ENCODE peak calls at places on chromosome 11, in four cellular contexts. G is SK-N-SH, I is WTC11, F is H1. D is an unnamed sample.

GRCh38 chr11:78338138-78338537 is 79.5 kb downstream of the GAB2 start:
- DNase-seq in G (no peak), I (no peak), F (no peak), D (peak)

GRCh38 chr11:2296913-2297622 is 4.7 kb downstream of the C11orf21 start:
- DNase-seq in G (no peak), I (no peak), F (no peak), D (no peak)

GRCh38 chr11:34284836-34285235 is 73.0 kb downstream of the ABTB2 start:
- DNase-seq in G (peak), I (no peak), F (no peak), D (no peak)

GRCh38 chr11:65778901-65779668 is 1.7 kb downstream of the AP5B1 start:
- DNase-seq in G (peak), I (no peak), F (no peak), D (no peak)

GRCh38 chr11:128054323-128054910 is 532.9 kb downstream of the ETS1 start:
- DNase-seq in G (no peak), I (no peak), F (no peak), D (no peak)

GRCh38 chr11:75667268-75667830 is 1.5 kb downstream of the MAP6 start:
- DNase-seq in G (peak), I (peak), F (no peak), D (no peak)

GRCh38 chr11:124875943-124876817 is 10.9 kb downstream of the ROBO3 start:
- DNase-seq in G (peak), I (peak), F (peak), D (peak)

GRCh38 chr11:7467652-7468051 is 17.7 kb upstream of the OLFML1 start:
- DNase-seq in G (no peak), I (no peak), F (no peak), D (no peak)

GRCh38 chr11:67306769-67307544 is 3.6 kb downstream of the SSH3 start:
- DNase-seq in G (no peak), I (no peak), F (no peak), D (no peak)

GRCh38 chr11:66264893-66265292 is 3.5 kb upstream of the RAB1B start:
- DNase-seq in G (peak), I (peak), F (no peak), D (peak)

GRCh38 chr11:94305146-94305545 is 766 bp downstream of the IZUMO1R start:
- DNase-seq in G (no peak), I (no peak), F (no peak), D (no peak)

GRCh38 chr11:123111465-123111864 is 49.5 kb upstream of the HSPA8 start:
- DNase-seq in G (peak), I (no peak), F (no peak), D (peak)

GRCh38 chr11:66685276-66686099 is 7.8 kb upstream of the RBM4B start:
- DNase-seq in G (peak), I (no peak), F (no peak), D (no peak)

GRCh38 chr11:103619480-103619879 is 417.0 kb upstream of the DDI1 start:
- DNase-seq in G (no peak), I (no peak), F (no peak), D (no peak)

GRCh38 chr11:28619870-28620540 is 511.8 kb downstream of the METTL15 start:
- DNase-seq in G (no peak), I (no peak), F (no peak), D (no peak)

GRCh38 chr11:86638673-86639072 is 33.7 kb downstream of the ME3 start:
- DNase-seq in G (no peak), I (no peak), F (no peak), D (no peak)

GRCh38 chr11:85937838-85938237 is 82.7 kb downstream of the CCDC83 start:
- DNase-seq in G (no peak), I (no peak), F (no peak), D (no peak)

GRCh38 chr11:20110908-20111669 is 49.2 kb downstream of the DBX1 start:
- DNase-seq in G (peak), I (peak), F (no peak), D (peak)

GRCh38 chr11:33187851-33188722 is 26.8 kb upstream of the CSTF3 start:
- DNase-seq in G (no peak), I (no peak), F (no peak), D (no peak)

GRCh38 chr11:65442952-65443351 is 20.4 kb downstream of the NEAT1 start:
- DNase-seq in G (no peak), I (no peak), F (no peak), D (no peak)

GRCh38 chr11:73213196-73214143 is 4.6 kb upstream of the P2RY2 start:
- DNase-seq in G (no peak), I (no peak), F (no peak), D (no peak)

GRCh38 chr11:12664410-12664809 is 9.8 kb upstream of the TEAD1 start:
- DNase-seq in G (no peak), I (no peak), F (no peak), D (no peak)

GRCh38 chr11:122746611-122747305 is 91.2 kb downstream of the UBASH3B start:
- DNase-seq in G (no peak), I (no peak), F (no peak), D (no peak)

GRCh38 chr11:3073029-3073435 is 15.8 kb upstream of the CARS1 start:
- DNase-seq in G (no peak), I (no peak), F (no peak), D (no peak)

GRCh38 chr11:124839051-124839971 is 25.9 kb upstream of the ROBO3 start:
- DNase-seq in G (peak), I (peak), F (no peak), D (peak)

GRCh38 chr11:74307409-74307808 is 4.0 kb downstream of the P4HA3 start:
- DNase-seq in G (peak), I (no peak), F (no peak), D (no peak)

GRCh38 chr11:13012037-13012693 is 3.0 kb downstream of the RASSF10 start:
- DNase-seq in G (no peak), I (no peak), F (no peak), D (no peak)

GRCh38 chr11:130480721-130481140 is 32.3 kb downstream of the ADAMTS15 start:
- DNase-seq in G (no peak), I (no peak), F (no peak), D (no peak)

GRCh38 chr11:5701184-5701583 is 11.6 kb downstream of the TRIM22 start:
- DNase-seq in G (no peak), I (no peak), F (no peak), D (no peak)
- TF ChIP-seq TEAD4 in G (no peak), I (no peak), F (no peak), D (no peak)

GRCh38 chr11:126194121-126194543 is 17.3 kb downstream of the RPUSD4 start:
- DNase-seq in G (peak), I (peak), F (no peak), D (peak)
- TF ChIP-seq TEAD4 in G (no peak), I (no peak), F (no peak), D (no peak)

DNA sequence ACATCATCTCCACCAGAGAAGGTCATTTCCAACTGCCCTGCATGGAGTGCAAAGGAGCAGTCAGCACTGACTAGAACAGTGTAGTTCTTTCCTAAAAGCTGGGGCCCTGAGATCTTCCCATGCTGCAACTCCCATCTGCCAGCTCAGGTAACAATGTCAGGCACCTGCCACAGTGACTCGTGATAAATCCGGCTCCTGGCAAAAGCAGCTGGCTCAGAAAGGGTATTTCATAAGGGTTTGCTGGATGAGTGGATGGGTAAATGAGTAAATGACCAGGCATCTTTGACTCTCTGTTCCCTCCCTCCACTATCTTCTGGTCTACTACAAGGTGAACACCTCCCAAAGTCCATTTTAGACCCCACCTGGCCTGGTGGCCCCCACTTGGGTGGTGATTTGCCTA is 403.6 kb downstream of the NXPE2 start:
- DNase-seq in G (no peak), I (no peak), F (no peak), D (no peak)
- TF ChIP-seq TEAD4 in G (no peak), I (no peak), F (no peak), D (no peak)

DNA sequence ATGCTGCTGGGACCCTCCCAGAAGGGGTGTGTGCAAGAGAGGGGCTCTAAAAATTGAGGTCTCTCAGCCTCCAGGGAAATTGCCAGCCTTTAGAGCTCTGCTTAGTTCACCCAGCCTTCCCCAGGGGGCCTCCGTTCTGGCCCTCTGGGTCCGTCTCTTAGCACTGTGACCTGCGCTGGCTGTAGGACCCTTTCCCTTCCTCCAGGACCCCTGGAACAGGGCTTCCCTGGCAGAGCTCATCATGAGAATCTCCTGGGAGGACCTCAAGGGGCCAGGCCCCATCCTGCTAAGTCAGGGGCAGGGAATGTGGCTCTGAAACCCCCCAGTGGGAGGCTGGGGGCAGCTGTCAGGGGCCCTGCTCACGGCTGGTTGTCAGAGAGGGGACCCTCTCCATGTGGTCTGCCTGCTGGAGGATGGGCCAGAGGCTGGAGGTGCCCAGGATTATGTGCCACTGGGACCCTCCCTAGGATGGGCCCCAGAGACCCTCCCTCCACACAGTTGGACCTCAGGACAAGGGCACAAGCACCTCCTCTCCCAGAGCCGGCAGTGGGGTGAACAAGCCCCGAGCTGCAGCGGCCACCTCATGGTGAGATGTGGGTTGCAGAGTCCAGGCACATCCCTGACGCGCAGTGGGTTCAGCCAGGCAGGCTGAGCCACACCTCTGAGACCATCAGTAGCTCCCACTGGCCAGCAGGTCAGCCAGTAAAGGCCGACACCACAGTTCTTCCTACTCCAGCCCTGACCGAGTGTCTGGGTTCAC is 27.1 kb upstream of the GAL start:
- DNase-seq in G (no peak), I (no peak), F (no peak), D (no peak)
- TF ChIP-seq TEAD4 in G (no peak), I (no peak), F (no peak), D (no peak)

GRCh38 chr11:1281326-1281973 is 28.0 kb downstream of the TOLLIP start:
- DNase-seq in G (no peak), I (no peak), F (no peak), D (no peak)

GRCh38 chr11:1285316-1285744 is 24.1 kb downstream of the TOLLIP start:
- DNase-seq in G (no peak), I (no peak), F (no peak), D (no peak)

GRCh38 chr11:1283906-1284305 is 25.5 kb downstream of the TOLLIP start:
- DNase-seq in G (no peak), I (no peak), F (no peak), D (no peak)

GRCh38 chr11:1281974-1282365 is 27.5 kb downstream of the TOLLIP start:
- DNase-seq in G (no peak), I (no peak), F (no peak), D (no peak)

DNA sequence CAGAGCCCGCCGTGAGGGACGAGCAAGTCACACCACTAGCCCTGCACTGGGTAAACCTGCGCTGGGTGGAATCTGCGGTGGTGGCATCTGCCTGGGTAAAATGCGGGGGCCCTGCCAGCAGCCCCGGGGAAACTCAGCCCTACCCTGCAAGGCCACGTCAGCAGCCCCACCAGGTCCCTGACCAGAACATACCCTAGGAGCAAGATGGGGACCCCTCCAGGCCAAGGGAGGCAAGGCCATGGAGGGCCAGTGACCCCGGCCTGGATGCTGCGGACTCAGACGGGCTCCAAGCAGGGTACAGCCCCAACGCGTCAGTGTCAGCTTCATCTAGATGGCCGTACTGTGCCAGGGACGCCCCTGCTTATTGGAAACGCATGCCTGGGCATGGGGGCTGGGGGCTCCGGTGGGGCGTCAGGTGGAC is 26.3 kb downstream of the TOLLIP start:
- DNase-seq in G (no peak), I (no peak), F (no peak), D (no peak)
- TF ChIP-seq TEAD4 in G (no peak), I (no peak), F (no peak), D (no peak)

GRCh38 chr11:95363189-95363588 is 132.2 kb upstream of the SESN3 start:
- DNase-seq in G (no peak), I (no peak), F (no peak), D (no peak)

GRCh38 chr11:95364324-95365295 is 133.6 kb upstream of the SESN3 start:
- DNase-seq in G (peak), I (no peak), F (no peak), D (no peak)

GRCh38 chr11:95361180-95361579 is 130.2 kb upstream of the SESN3 start:
- DNase-seq in G (no peak), I (no peak), F (no peak), D (no peak)

GRCh38 chr11:95365346-95365745 is 134.3 kb upstream of the SESN3 start:
- DNase-seq in G (no peak), I (no peak), F (no peak), D (no peak)

DNA sequence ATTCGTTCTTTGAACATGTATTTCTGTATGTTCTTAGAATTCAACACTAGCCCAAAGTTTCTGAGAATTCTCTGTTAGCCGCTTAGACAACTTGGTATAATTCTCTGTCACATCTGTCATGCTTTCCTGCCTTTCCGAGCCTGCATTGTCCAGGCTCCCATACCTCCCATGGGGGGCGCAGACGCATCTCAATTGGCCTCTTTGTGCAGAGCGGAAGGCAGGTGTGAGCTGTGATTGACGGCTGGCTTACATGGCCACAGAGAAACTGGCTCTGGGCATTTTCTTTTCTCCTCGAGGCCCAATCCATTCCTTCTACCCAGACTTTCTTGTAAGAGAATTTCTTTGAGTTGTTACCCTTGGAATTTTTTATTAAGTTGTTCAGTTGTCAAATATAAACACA is 132.7 kb upstream of the SESN3 start:
- DNase-seq in G (no peak), I (peak), F (no peak), D (peak)
- TF ChIP-seq TEAD4 in G (no peak), I (no peak), F (no peak), D (peak)

GRCh38 chr11:64056861-64057260 is 21.1 kb downstream of the FLRT1 start:
- DNase-seq in G (no peak), I (no peak), F (no peak), D (no peak)

GRCh38 chr11:64057890-64058289 is 22.2 kb downstream of the FLRT1 start:
- DNase-seq in G (no peak), I (no peak), F (no peak), D (no peak)

GRCh38 chr11:64059339-64060176 is 23.8 kb downstream of the FLRT1 start:
- DNase-seq in G (no peak), I (peak), F (no peak), D (no peak)

GRCh38 chr11:64060263-64060860 is 24.6 kb downstream of the FLRT1 start:
- DNase-seq in G (no peak), I (peak), F (no peak), D (no peak)

GRCh38 chr11:64058494-64058893 is 22.8 kb downstream of the FLRT1 start:
- DNase-seq in G (peak), I (no peak), F (no peak), D (no peak)
- TF ChIP-seq TEAD4 in G (peak), I (no peak), F (no peak), D (no peak)